ENCODE peak calls at places on chromosome 11, in seven cellular contexts. One of them, this sample, is unnamed. For H3K36me3, the result is how much of the 10 kb centered on the place peaks cover.

GRCh38 chr11:94151903-94152677 is 23.4 kb downstream of the PANX1 start:
- DNase-seq in pancreas: no peak
- DNase-seq in iPS DF 6.9: no peak
- DNase-seq in IMR-90: peak
- DNase-seq in H1: no peak
- DNase-seq in heart right ventricle: no peak
- DNase-seq in PC-9: peak
- DNase-seq in this sample: no peak

GRCh38 chr11:6175440-6175839 is 5.3 kb upstream of the OR52B2 start:
- DNase-seq in H1: no peak
- DNase-seq in heart right ventricle: no peak
- DNase-seq in pancreas: no peak
- DNase-seq in PC-9: no peak
- DNase-seq in IMR-90: no peak
- DNase-seq in iPS DF 6.9: no peak
- DNase-seq in this sample: no peak

GRCh38 chr11:76207642-76208378 is 1.5 kb upstream of the WNT11 start:
- DNase-seq in pancreas: peak
- DNase-seq in PC-9: peak
- DNase-seq in iPS DF 6.9: no peak
- DNase-seq in heart right ventricle: peak
- DNase-seq in IMR-90: peak
- DNase-seq in H1: peak
- DNase-seq in this sample: peak

GRCh38 chr11:94768602-94769511 is 701 bp downstream of the AMOTL1 start:
- DNase-seq in heart right ventricle: peak
- DNase-seq in pancreas: peak
- DNase-seq in iPS DF 6.9: no peak
- DNase-seq in IMR-90: peak
- DNase-seq in H1: peak
- DNase-seq in PC-9: no peak
- DNase-seq in this sample: peak

GRCh38 chr11:134046681-134047449 is 22.0 kb upstream of the JAM3 start:
- DNase-seq in pancreas: peak
- DNase-seq in PC-9: no peak
- DNase-seq in heart right ventricle: no peak
- DNase-seq in IMR-90: no peak
- DNase-seq in H1: no peak
- DNase-seq in iPS DF 6.9: no peak
- DNase-seq in this sample: no peak

GRCh38 chr11:123525511-123525918 is 95.4 kb downstream of the GRAMD1B start:
- DNase-seq in PC-9: no peak
- DNase-seq in H1: no peak
- DNase-seq in pancreas: no peak
- DNase-seq in IMR-90: no peak
- DNase-seq in heart right ventricle: no peak
- DNase-seq in iPS DF 6.9: no peak
- DNase-seq in this sample: no peak

GRCh38 chr11:125345706-125346561 is 150.1 kb downstream of the FEZ1 start:
- DNase-seq in pancreas: peak
- DNase-seq in H1: peak
- DNase-seq in IMR-90: peak
- DNase-seq in PC-9: peak
- DNase-seq in iPS DF 6.9: peak
- DNase-seq in heart right ventricle: peak
- DNase-seq in this sample: peak

GRCh38 chr11:132024587-132025295 is 654.3 kb downstream of the NTM start:
- DNase-seq in PC-9: no peak
- DNase-seq in pancreas: no peak
- DNase-seq in heart right ventricle: no peak
- DNase-seq in IMR-90: peak
- DNase-seq in iPS DF 6.9: no peak
- DNase-seq in H1: no peak
- DNase-seq in this sample: no peak

GRCh38 chr11:85809191-85809590 is 1.8 kb downstream of the SYTL2 start:
- DNase-seq in heart right ventricle: no peak
- DNase-seq in iPS DF 6.9: no peak
- DNase-seq in PC-9: no peak
- DNase-seq in H1: no peak
- DNase-seq in pancreas: no peak
- DNase-seq in IMR-90: no peak
- DNase-seq in this sample: peak

GRCh38 chr11:15045209-15045608 is 28.2 kb upstream of the CALCB start:
- DNase-seq in PC-9: no peak
- DNase-seq in heart right ventricle: no peak
- DNase-seq in iPS DF 6.9: no peak
- DNase-seq in IMR-90: no peak
- DNase-seq in H1: no peak
- DNase-seq in pancreas: no peak
- DNase-seq in this sample: no peak

GRCh38 chr11:95715777-95716241 is 73.8 kb downstream of the FAM76B start:
- DNase-seq in iPS DF 6.9: no peak
- DNase-seq in H1: no peak
- DNase-seq in heart right ventricle: no peak
- DNase-seq in pancreas: no peak
- DNase-seq in IMR-90: no peak
- DNase-seq in PC-9: no peak
- DNase-seq in this sample: peak

GRCh38 chr11:128488471-128488870 is 98.9 kb downstream of the ETS1 start:
- DNase-seq in PC-9: no peak
- DNase-seq in pancreas: no peak
- DNase-seq in iPS DF 6.9: no peak
- DNase-seq in IMR-90: peak
- DNase-seq in heart right ventricle: no peak
- DNase-seq in H1: no peak
- DNase-seq in this sample: no peak

GRCh38 chr11:60378359-60378758 is at the start of gene MS4A7:
- DNase-seq in PC-9: no peak
- DNase-seq in H1: no peak
- DNase-seq in pancreas: no peak
- DNase-seq in iPS DF 6.9: no peak
- DNase-seq in IMR-90: no peak
- DNase-seq in heart right ventricle: peak
- DNase-seq in this sample: no peak

GRCh38 chr11:43923327-43924111 is 18.9 kb upstream of the C11orf96 start:
- DNase-seq in H1: no peak
- DNase-seq in iPS DF 6.9: no peak
- DNase-seq in IMR-90: peak
- DNase-seq in pancreas: no peak
- DNase-seq in heart right ventricle: peak
- DNase-seq in PC-9: no peak
- DNase-seq in this sample: no peak

GRCh38 chr11:8288166-8288772 is 24.6 kb upstream of the LMO1 start:
- DNase-seq in pancreas: no peak
- DNase-seq in heart right ventricle: no peak
- DNase-seq in iPS DF 6.9: no peak
- DNase-seq in H1: no peak
- DNase-seq in IMR-90: no peak
- DNase-seq in PC-9: peak
- DNase-seq in this sample: no peak

GRCh38 chr11:2698386-2699184 is 1.2 kb downstream of the KCNQ1OT1 start:
- DNase-seq in PC-9: no peak
- DNase-seq in heart right ventricle: no peak
- DNase-seq in H1: no peak
- DNase-seq in iPS DF 6.9: no peak
- DNase-seq in IMR-90: no peak
- DNase-seq in pancreas: peak
- DNase-seq in this sample: peak

GRCh38 chr11:2702771-2703486 is 3.1 kb upstream of the KCNQ1OT1 start:
- DNase-seq in PC-9: no peak
- DNase-seq in H1: no peak
- DNase-seq in pancreas: peak
- DNase-seq in iPS DF 6.9: no peak
- DNase-seq in heart right ventricle: no peak
- DNase-seq in IMR-90: no peak
- DNase-seq in this sample: peak

GRCh38 chr11:11533751-11534150 is 88.1 kb downstream of the GALNT18 start:
- DNase-seq in H1: no peak
- DNase-seq in iPS DF 6.9: no peak
- DNase-seq in heart right ventricle: no peak
- DNase-seq in PC-9: no peak
- DNase-seq in pancreas: no peak
- DNase-seq in IMR-90: no peak
- DNase-seq in this sample: no peak

GRCh38 chr11:129277216-129277838 is 85.2 kb upstream of the ARHGAP32 start:
- DNase-seq in H1: no peak
- DNase-seq in pancreas: no peak
- DNase-seq in heart right ventricle: no peak
- DNase-seq in IMR-90: peak
- DNase-seq in PC-9: no peak
- DNase-seq in iPS DF 6.9: no peak
- DNase-seq in this sample: no peak

GRCh38 chr11:3375552-3375951 is 3.4 kb downstream of the ZNF195 start:
- DNase-seq in H1: no peak
- DNase-seq in IMR-90: no peak
- DNase-seq in iPS DF 6.9: no peak
- DNase-seq in pancreas: no peak
- DNase-seq in PC-9: no peak
- DNase-seq in heart right ventricle: no peak
- DNase-seq in this sample: no peak

GRCh38 chr11:3160252-3161031 is 4.7 kb downstream of the OSBPL5 start:
- DNase-seq in IMR-90: peak
- DNase-seq in pancreas: peak
- DNase-seq in PC-9: no peak
- DNase-seq in iPS DF 6.9: peak
- DNase-seq in heart right ventricle: peak
- DNase-seq in H1: peak
- DNase-seq in this sample: peak

GRCh38 chr11:90134420-90135003 is at the start of gene NAALAD2:
- DNase-seq in PC-9: no peak
- DNase-seq in iPS DF 6.9: peak
- DNase-seq in heart right ventricle: peak
- DNase-seq in IMR-90: peak
- DNase-seq in pancreas: peak
- DNase-seq in H1: peak
- DNase-seq in this sample: no peak

GRCh38 chr11:130198964-130199363 is 39.4 kb downstream of the ST14 start:
- DNase-seq in iPS DF 6.9: no peak
- DNase-seq in H1: no peak
- DNase-seq in IMR-90: no peak
- DNase-seq in pancreas: no peak
- DNase-seq in PC-9: no peak
- DNase-seq in heart right ventricle: no peak
- DNase-seq in this sample: no peak

GRCh38 chr11:117220568-117220967 is 11.3 kb downstream of the PCSK7 start:
- DNase-seq in IMR-90: no peak
- DNase-seq in heart right ventricle: peak
- DNase-seq in PC-9: no peak
- DNase-seq in iPS DF 6.9: no peak
- DNase-seq in H1: no peak
- DNase-seq in pancreas: peak
- DNase-seq in this sample: no peak

GRCh38 chr11:67585911-67586310 is 2.3 kb downstream of the GSTP1 start:
- DNase-seq in heart right ventricle: no peak
- DNase-seq in H1: no peak
- DNase-seq in iPS DF 6.9: no peak
- DNase-seq in IMR-90: no peak
- DNase-seq in pancreas: no peak
- DNase-seq in PC-9: no peak
- DNase-seq in this sample: no peak
- H3K4me3 ChIP-seq in heart right ventricle: no peak
- H3K4me3 ChIP-seq in H1: peak
- H3K4me3 ChIP-seq in iPS DF 6.9: no peak
- H3K4me3 ChIP-seq in IMR-90: no peak
- H3K4me3 ChIP-seq in pancreas: no peak
- H3K4me3 ChIP-seq in PC-9: no peak
- H3K4me3 ChIP-seq in this sample: no peak

GRCh38 chr11:20081336-20081735 is 78.9 kb downstream of the DBX1 start:
- DNase-seq in H1: no peak
- DNase-seq in pancreas: no peak
- DNase-seq in iPS DF 6.9: no peak
- DNase-seq in PC-9: no peak
- DNase-seq in heart right ventricle: no peak
- DNase-seq in IMR-90: no peak
- DNase-seq in this sample: no peak
- H3K36me3 ChIP-seq in H1: half or more
- H3K36me3 ChIP-seq in pancreas: under half
- H3K36me3 ChIP-seq in iPS DF 6.9: under half
- H3K36me3 ChIP-seq in PC-9: under half
- H3K36me3 ChIP-seq in heart right ventricle: under half
- H3K36me3 ChIP-seq in IMR-90: under half
- H3K36me3 ChIP-seq in this sample: half or more

DNA sequence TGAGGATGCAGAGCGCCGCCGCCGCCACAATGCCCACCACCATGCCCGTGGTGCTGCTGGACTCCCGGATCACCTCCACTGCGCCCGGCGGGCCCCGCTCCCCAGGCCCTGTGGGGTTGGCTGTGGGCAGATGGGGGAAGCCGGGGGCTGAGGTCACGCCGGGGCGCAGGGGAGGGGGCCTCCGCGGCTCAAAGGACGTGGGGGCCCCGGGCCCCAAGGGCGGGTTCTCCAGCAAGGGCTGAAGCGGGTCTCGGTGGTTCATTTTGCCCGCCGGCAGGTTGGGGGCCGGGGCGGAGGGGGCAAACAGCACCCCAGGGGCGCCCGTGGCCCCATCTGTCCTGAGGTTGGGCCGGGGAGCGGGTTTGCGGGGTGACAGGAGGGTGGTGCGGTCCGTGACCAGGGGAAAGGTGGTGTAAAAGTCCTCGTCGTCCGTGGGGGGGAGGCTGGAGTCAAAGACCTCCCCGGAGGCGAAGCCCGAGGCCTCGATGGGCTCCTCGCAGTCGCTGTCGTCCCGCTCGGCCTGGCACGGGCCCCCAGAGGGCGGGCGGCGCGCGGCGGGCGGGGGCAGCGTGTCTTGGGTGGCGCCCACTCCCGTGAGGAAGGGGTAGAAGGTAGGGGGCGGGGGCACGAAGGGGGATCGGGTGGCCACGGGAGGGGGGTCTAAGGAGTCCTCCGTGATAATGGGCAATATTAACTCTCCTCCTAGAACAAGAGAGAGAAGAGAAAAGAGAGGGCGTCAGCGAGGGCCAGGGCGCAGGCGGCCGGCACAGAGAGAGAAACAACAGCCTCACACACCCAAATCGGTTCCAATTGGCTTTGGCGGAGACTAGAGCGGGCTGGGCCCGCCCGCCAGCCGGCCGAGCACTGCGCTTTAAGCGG is 16.6 kb downstream of the SLC22A12 start:
- DNase-seq in iPS DF 6.9: no peak
- DNase-seq in IMR-90: peak
- DNase-seq in heart right ventricle: peak
- DNase-seq in pancreas: no peak
- DNase-seq in PC-9: no peak
- DNase-seq in H1: no peak
- DNase-seq in this sample: no peak
- H3K4me3 ChIP-seq in iPS DF 6.9: no peak
- H3K4me3 ChIP-seq in IMR-90: no peak
- H3K4me3 ChIP-seq in heart right ventricle: no peak
- H3K4me3 ChIP-seq in pancreas: no peak
- H3K4me3 ChIP-seq in PC-9: no peak
- H3K4me3 ChIP-seq in H1: no peak
- H3K4me3 ChIP-seq in this sample: no peak

DNA sequence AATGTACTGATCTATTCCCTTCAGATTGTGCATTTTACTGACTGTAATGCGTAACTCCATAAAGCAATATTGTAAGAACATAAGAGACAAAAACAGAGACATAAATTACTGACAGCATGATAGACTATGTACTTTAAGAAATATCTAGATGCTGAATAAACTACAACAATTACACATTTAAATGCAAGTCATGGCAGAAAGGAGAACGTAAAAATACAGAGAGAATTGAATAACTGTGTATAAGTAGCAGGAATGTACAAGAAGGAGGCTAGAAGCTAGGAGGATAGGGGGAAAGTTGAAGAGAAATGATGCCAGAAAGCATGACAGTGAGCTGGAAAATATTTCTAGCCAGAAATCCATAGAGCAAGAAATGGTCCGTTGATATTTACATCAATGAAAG is 74.0 kb upstream of the FAM181B start:
- DNase-seq in IMR-90: no peak
- DNase-seq in PC-9: no peak
- DNase-seq in H1: no peak
- DNase-seq in pancreas: no peak
- DNase-seq in iPS DF 6.9: no peak
- DNase-seq in heart right ventricle: no peak
- DNase-seq in this sample: no peak
- H3K36me3 ChIP-seq in IMR-90: under half
- H3K36me3 ChIP-seq in PC-9: under half
- H3K36me3 ChIP-seq in H1: under half
- H3K36me3 ChIP-seq in pancreas: under half
- H3K36me3 ChIP-seq in iPS DF 6.9: under half
- H3K36me3 ChIP-seq in heart right ventricle: under half
- H3K36me3 ChIP-seq in this sample: under half